ENCODE peak calls at places on chromosomes 13 and 19, in seven cellular contexts. C is psoas muscle; Z is H1; F is CD8-positive, alpha-beta memory T cell; X is heart right ventricle; Y is PC-3; U is GM12878. H is an unnamed sample.

GRCh38 chr13:73945871-73946270 is 188.3 kb downstream of the KLF12 start:
- DNase-seq in C (peak; percentile 77), Z (no peak), F (no peak), X (peak; percentile 49), Y (no peak), U (no peak), H (no peak)

GRCh38 chr13:67383358-67383757 is 153.2 kb upstream of the PCDH9 start:
- DNase-seq in C (no peak), Z (no peak), F (no peak), X (no peak), Y (no peak), U (no peak), H (no peak)

GRCh38 chr13:46109451-46109850 is 4.6 kb upstream of the CPB2 start:
- DNase-seq in C (no peak), Z (no peak), F (no peak), X (no peak), Y (no peak), U (no peak), H (no peak)

GRCh38 chr19:19202707-19203011 is 555 bp downstream of the NR2C2AP start:
- DNase-seq in C (no peak), Z (no peak), F (no peak), X (no peak), Y (no peak), U (no peak), H (peak; percentile 17)

GRCh38 chr19:38417544-38418506 is 8.2 kb downstream of the RASGRP4 start:
- DNase-seq in C (peak; percentile 80), Z (no peak), F (peak; percentile 28), X (peak; percentile 67), Y (peak; percentile 62), U (no peak), H (no peak)

GRCh38 chr13:37870895-37871550 is 1.5 kb upstream of the TRPC4 start:
- DNase-seq in C (no peak), Z (no peak), F (no peak), X (no peak), Y (peak; percentile 12), U (no peak), H (peak; percentile 50)

GRCh38 chr19:51016798-51017683 is 2.5 kb downstream of the KLK10 start:
- DNase-seq in C (peak; percentile 67), Z (peak; percentile 75), F (peak; percentile 31), X (peak; percentile 68), Y (peak; percentile 95), U (no peak), H (peak; percentile 27)

GRCh38 chr13:105918842-105919741 is 616.4 kb downstream of the EFNB2 start:
- DNase-seq in C (no peak), Z (no peak), F (no peak), X (no peak), Y (peak; percentile 90), U (no peak), H (peak; percentile 87)

GRCh38 chr19:30666301-30666803 is 294.2 kb downstream of the ZNF536 start:
- DNase-seq in C (peak; percentile 64), Z (no peak), F (peak; percentile 12), X (peak; percentile 42), Y (peak; percentile 42), U (no peak), H (no peak)

GRCh38 chr19:1407662-1408299 is 395 bp downstream of the DAZAP1 start:
- DNase-seq in C (peak; percentile 77), Z (no peak), F (peak; percentile 36), X (peak; percentile 53), Y (no peak), U (no peak), H (no peak)

DNA sequence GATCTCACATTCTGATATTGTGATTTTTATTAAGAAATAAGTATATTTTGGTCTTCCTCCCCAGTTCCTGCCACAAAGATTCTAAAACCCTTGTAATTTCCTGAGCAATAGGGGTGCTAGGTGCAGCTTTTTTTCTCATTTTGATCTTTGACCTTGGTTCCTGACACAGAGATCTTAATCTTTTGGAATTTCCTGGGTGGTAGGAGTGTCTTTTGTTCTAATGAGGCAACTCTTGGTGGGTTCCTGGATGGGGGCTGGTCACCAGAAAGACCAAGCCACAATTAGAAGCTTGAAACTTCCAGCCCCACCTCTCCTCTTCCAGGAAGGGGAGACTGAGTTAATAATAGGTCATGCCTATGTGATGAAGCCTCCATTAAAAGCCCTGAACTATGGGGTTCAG is 334.6 kb downstream of the FOXO1 start:
- DNase-seq in C (no peak), Z (no peak), F (no peak), X (no peak), Y (no peak), U (no peak), H (no peak)
- H3K27ac ChIP-seq in C (no peak overlapping the region), Z (no peak overlapping the region), F (no peak overlapping the region), X (no peak overlapping the region), Y (peak overlapping the region; percentile 71), U (no peak overlapping the region), H (no peak overlapping the region)

DNA sequence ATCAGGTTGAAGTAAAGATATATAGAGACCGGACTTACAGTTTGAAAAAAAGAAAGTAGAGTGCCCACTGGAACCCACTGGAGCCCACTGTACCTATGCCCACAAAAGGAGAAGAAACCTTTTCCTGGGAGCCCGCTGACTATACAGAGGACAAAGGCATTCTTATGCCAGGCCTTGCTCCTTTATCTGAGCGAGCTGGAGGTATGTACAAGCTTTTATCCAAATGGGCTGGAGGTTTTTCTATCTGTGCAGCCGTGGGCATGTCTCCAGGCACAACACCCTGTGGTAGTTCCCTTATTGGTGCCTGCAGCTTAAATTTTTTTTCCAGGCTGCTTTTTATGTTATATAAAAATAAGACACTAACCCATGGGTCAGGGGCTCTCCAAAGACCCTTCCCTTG is 8.4 kb downstream of the ZNF234 start:
- DNase-seq in C (no peak), Z (no peak), F (no peak), X (no peak), Y (no peak), U (no peak), H (no peak)
- H3K4me1 ChIP-seq in C (no peaks in the 10 kb centered on the region), Z (no peaks in the 10 kb centered on the region), F (no peaks in the 10 kb centered on the region), X (peaks cover 24% of the 10 kb centered on the region), Y (no peaks in the 10 kb centered on the region), U (no peaks in the 10 kb centered on the region), H (no peaks in the 10 kb centered on the region)

DNA sequence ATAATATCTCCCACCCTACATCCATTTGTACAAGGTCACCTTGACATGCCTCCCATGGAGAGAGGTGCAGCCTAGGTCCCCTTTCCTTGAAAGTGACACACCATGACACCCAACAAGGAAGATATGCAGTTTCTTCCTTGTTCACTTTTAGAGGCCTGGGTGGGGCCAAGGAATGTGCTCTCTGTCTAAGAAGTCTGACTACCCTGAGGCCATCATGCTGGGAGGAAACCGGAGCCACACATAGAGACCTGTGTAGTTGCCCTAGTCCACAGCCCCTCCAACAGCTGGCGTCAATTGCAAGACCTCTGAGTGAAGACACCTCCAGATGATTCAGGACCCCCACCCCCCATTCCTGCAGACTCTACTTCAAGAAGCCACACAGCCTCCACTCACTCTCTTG is 11.0 kb downstream of the SYDE1 start:
- DNase-seq in C (no peak), Z (no peak), F (no peak), X (no peak), Y (no peak), U (no peak), H (no peak)
- H3K36me3 ChIP-seq in C (peaks cover 96% of the 10 kb centered on the region), Z (peaks cover 46% of the 10 kb centered on the region), F (peaks cover 24% of the 10 kb centered on the region), X (peaks cover 7% of the 10 kb centered on the region), Y (peaks cover 34% of the 10 kb centered on the region), U (peaks cover 11% of the 10 kb centered on the region), H (peaks cover 95% of the 10 kb centered on the region)

DNA sequence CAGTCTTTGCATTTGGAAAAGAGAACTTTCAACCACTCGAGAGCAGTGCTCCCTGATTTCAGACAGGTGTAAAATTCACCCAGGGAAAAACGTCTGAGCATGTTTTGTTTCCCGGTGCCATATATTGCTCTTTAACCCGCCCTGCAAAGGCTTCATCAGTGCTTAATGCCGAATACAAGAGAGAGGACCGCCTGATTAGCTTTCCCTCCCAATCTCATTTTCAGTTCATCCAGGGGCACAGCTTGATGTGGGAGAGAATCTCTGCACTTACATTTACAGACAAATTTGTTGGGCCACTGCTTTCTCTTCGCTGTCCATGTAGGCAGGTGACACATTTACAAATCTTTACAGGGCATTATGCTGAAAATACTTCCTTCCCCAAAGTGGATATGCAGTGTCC is 499.1 kb downstream of the LIG4 start:
- DNase-seq in C (no peak), Z (no peak), F (no peak), X (no peak), Y (no peak), U (no peak), H (no peak)
- H3K27ac ChIP-seq in C (no peak overlapping the region), Z (no peak overlapping the region), F (no peak overlapping the region), X (no peak overlapping the region), Y (no peak overlapping the region), U (no peak overlapping the region), H (no peak overlapping the region)

GRCh38 chr13:76189882-76190519 is 553.9 kb downstream of the LMO7 start:
- DNase-seq in C (peak; percentile 47), Z (no peak), F (no peak), X (no peak), Y (no peak), U (no peak), H (no peak)
- H3K4me1 ChIP-seq in C (no peaks in the 10 kb centered on the region), Z (no peaks in the 10 kb centered on the region), F (no peaks in the 10 kb centered on the region), X (no peaks in the 10 kb centered on the region), Y (no peaks in the 10 kb centered on the region), U (no peaks in the 10 kb centered on the region), H (no peaks in the 10 kb centered on the region)

GRCh38 chr19:5667751-5668271 is 12.5 kb downstream of the MICOS13 start:
- DNase-seq in C (no peak), Z (peak; percentile 73), F (no peak), X (no peak), Y (no peak), U (no peak), H (no peak)
- H3K36me3 ChIP-seq in C (peaks cover 87% of the 10 kb centered on the region), Z (peaks cover 50% of the 10 kb centered on the region), F (peaks cover 56% of the 10 kb centered on the region), X (peaks cover 16% of the 10 kb centered on the region), Y (peaks cover 66% of the 10 kb centered on the region), U (peaks cover 51% of the 10 kb centered on the region), H (peaks cover 78% of the 10 kb centered on the region)

DNA sequence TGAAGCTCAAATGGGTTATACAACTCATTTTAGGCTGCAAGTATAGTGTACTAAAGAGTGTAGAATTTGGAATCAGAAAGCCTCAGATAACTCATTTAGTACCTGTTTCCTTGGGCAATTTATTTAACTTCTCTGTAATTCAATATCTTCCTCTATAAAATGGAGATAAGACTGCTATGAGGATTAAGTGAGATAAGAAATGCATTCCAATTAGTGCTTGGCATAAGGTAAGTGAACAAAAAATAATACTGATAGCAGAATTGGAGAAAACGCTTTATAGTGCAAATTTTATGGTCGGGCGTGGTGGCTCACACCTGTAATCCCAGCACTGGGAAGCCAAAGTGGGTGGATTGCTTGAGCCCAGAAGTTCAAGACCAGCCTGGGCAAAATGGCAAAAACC is 25.0 kb downstream of the DACH1 start:
- DNase-seq in C (no peak), Z (no peak), F (no peak), X (no peak), Y (no peak), U (no peak), H (no peak)
- H3K27ac ChIP-seq in C (no peak overlapping the region), Z (no peak overlapping the region), F (no peak overlapping the region), X (no peak overlapping the region), Y (no peak overlapping the region), U (no peak overlapping the region), H (no peak overlapping the region)

GRCh38 chr19:35714601-35715354 is 3.0 kb upstream of the KMT2B start:
- DNase-seq in C (no peak), Z (no peak), F (no peak), X (no peak), Y (no peak), U (no peak), H (no peak)
- H3K4me1 ChIP-seq in C (peaks cover 20% of the 10 kb centered on the region), Z (peaks cover 17% of the 10 kb centered on the region), F (peaks cover 70% of the 10 kb centered on the region), X (peaks cover 30% of the 10 kb centered on the region), Y (peaks cover 20% of the 10 kb centered on the region), U (peaks cover 53% of the 10 kb centered on the region), H (peaks cover 22% of the 10 kb centered on the region)

H was measured in SJSA1.